ENCODE peak calls at places on chromosome 3, in six cellular contexts. S is PC-3, H is body of pancreas, P is uterus, T is heart left ventricle, C is hepatocyte. X is an unnamed sample. For H3K36me3, the result is how much of the 10 kb centered on the place peaks cover.

GRCh38 chr3:61945657-61946056 is 384.3 kb downstream of the PTPRG start:
- DNase-seq in P (no peak), H (no peak), T (no peak), S (no peak), C (no peak), X (no peak)

GRCh38 chr3:110526732-110527727 is 544.6 kb upstream of the NECTIN3 start:
- DNase-seq in H (no peak), C (peak), T (no peak), S (peak), P (no peak), X (no peak)

GRCh38 chr3:86175593-86175992 is 815.4 kb downstream of the VGLL3 start:
- DNase-seq in T (no peak), H (peak), C (peak), S (no peak), P (no peak), X (no peak)

GRCh38 chr3:55532806-55533205 is 45.7 kb upstream of the WNT5A start:
- DNase-seq in C (no peak), H (no peak), S (no peak), P (no peak), T (no peak), X (no peak)

GRCh38 chr3:126051741-126052140 is 32.2 kb downstream of the SLC41A3 start:
- DNase-seq in H (no peak), T (no peak), P (peak), S (no peak), C (no peak), X (no peak)

GRCh38 chr3:194322701-194323174 is 28.4 kb downstream of the CPN2 start:
- DNase-seq in T (no peak), S (peak), H (no peak), P (no peak), C (peak), X (no peak)

GRCh38 chr3:157122116-157122515 is 37.8 kb downstream of the CCNL1 start:
- DNase-seq in H (peak), T (no peak), C (peak), P (peak), S (peak), X (no peak)

GRCh38 chr3:99016452-99016851 is 115.0 kb upstream of the DCBLD2 start:
- DNase-seq in P (no peak), C (no peak), H (no peak), S (no peak), T (no peak), X (no peak)

GRCh38 chr3:121514496-121514895 is 31.3 kb downstream of the POLQ start:
- DNase-seq in T (no peak), S (no peak), H (no peak), C (no peak), P (no peak), X (no peak)

GRCh38 chr3:19749448-19750017 is 184.5 kb downstream of the EFHB start:
- DNase-seq in S (no peak), P (no peak), C (no peak), H (no peak), T (no peak), X (no peak)

GRCh38 chr3:183224581-183224980 is 28.5 kb upstream of the B3GNT5 start:
- DNase-seq in P (no peak), T (no peak), H (no peak), S (no peak), C (no peak), X (no peak)

GRCh38 chr3:185920168-185920567 is 17.6 kb downstream of the TRA2B start:
- DNase-seq in C (no peak), T (no peak), S (no peak), H (no peak), P (no peak), X (no peak)

GRCh38 chr3:73508330-73508954 is 116.3 kb downstream of the PDZRN3 start:
- DNase-seq in H (peak), S (peak), T (peak), C (peak), P (peak), X (peak)

GRCh38 chr3:16897254-16897926 is 12.6 kb downstream of the PLCL2 start:
- DNase-seq in H (no peak), P (no peak), T (no peak), C (peak), S (peak), X (no peak)

GRCh38 chr3:52456169-52456799 is 880 bp downstream of the NISCH start:
- DNase-seq in S (no peak), P (no peak), C (peak), H (no peak), T (no peak), X (peak)

GRCh38 chr3:69724722-69725435 is 14.4 kb upstream of the MITF start:
- DNase-seq in P (no peak), T (no peak), H (no peak), S (no peak), C (peak), X (no peak)

GRCh38 chr3:25291524-25291923 is 136.5 kb upstream of the RARB start:
- DNase-seq in P (no peak), S (no peak), H (no peak), C (peak), T (no peak), X (no peak)

GRCh38 chr3:165532851-165533250 is 304.4 kb downstream of the BCHE start:
- DNase-seq in C (no peak), S (no peak), H (no peak), T (no peak), P (no peak), X (no peak)

GRCh38 chr3:40800343-40800742 is 275.6 kb downstream of the ZNF621 start:
- DNase-seq in S (peak), T (peak), H (peak), P (peak), C (peak), X (peak)

GRCh38 chr3:59425371-59425770 is 375.5 kb upstream of the CFAP20DC start:
- DNase-seq in C (peak), T (no peak), S (peak), H (peak), P (peak), X (peak)

GRCh38 chr3:59191651-59192050 is 141.8 kb upstream of the CFAP20DC start:
- DNase-seq in S (no peak), C (no peak), T (no peak), P (no peak), H (no peak), X (no peak)

GRCh38 chr3:189406148-189406547 is 225.0 kb upstream of the TP63 start:
- DNase-seq in T (no peak), S (no peak), P (no peak), C (no peak), H (no peak), X (no peak)

GRCh38 chr3:47225310-47225906 is 57.2 kb downstream of the KIF9 start:
- DNase-seq in T (no peak), P (no peak), S (no peak), H (peak), C (no peak), X (no peak)

GRCh38 chr3:98986073-98986472 is 84.6 kb upstream of the DCBLD2 start:
- DNase-seq in P (no peak), S (peak), T (peak), H (no peak), C (peak), X (no peak)

GRCh38 chr3:119326976-119327375 is 32.8 kb downstream of the ARHGAP31 start:
- DNase-seq in C (no peak), P (no peak), H (no peak), S (no peak), T (no peak), X (no peak)

GRCh38 chr3:135513106-135514063 is 452.1 kb upstream of the PPP2R3A start:
- DNase-seq in C (peak), P (no peak), S (peak), H (no peak), T (no peak), X (no peak)

GRCh38 chr3:28699283-28699682 is 350.7 kb upstream of the AZI2 start:
- DNase-seq in H (peak), C (peak), S (peak), T (no peak), P (no peak), X (no peak)

GRCh38 chr3:46907271-46907670 is 29.8 kb downstream of the PTH1R start:
- DNase-seq in T (no peak), P (no peak), H (no peak), C (no peak), S (no peak), X (no peak)

GRCh38 chr3:150146891-150147761 is 176.4 kb upstream of the PFN2 start:
- DNase-seq in H (peak), T (no peak), P (no peak), S (peak), C (peak), X (peak)

GRCh38 chr3:138426211-138426610 is 8.2 kb upstream of the ESYT3 start:
- DNase-seq in C (no peak), T (no peak), H (no peak), P (no peak), S (peak), X (no peak)

GRCh38 chr3:114460459-114460858 is 166.6 kb downstream of the TIGIT start:
- DNase-seq in C (no peak), T (no peak), H (no peak), P (no peak), S (no peak), X (no peak)
- H3K27ac ChIP-seq in C (no peak), T (no peak), H (no peak), P (no peak), S (no peak), X (no peak)

DNA sequence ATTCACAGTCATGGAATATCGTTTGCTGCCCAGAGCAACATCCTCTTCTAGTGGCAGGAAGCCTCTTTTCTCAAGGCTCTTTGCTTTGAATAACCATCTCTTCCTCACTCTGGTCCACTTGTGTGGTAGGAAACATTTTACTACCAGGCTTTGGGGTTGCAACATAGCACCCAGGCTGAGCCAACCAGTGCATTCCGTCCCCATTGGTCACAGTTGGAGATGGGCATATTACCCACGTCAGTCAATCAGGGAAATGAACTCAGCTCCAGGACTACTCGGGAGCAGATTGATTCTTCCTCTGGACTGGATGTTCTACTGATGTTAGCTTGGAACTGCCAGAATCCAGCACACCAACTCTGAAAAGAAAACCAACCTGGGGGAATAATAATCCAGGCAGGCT is 4.2 kb upstream of the PEX5L start:
- DNase-seq in S (peak), P (no peak), C (no peak), H (no peak), T (no peak), X (no peak)
- TF ChIP-seq CTCF in S (no peak), P (no peak), C (no peak), H (no peak), T (no peak), X (no peak)

DNA sequence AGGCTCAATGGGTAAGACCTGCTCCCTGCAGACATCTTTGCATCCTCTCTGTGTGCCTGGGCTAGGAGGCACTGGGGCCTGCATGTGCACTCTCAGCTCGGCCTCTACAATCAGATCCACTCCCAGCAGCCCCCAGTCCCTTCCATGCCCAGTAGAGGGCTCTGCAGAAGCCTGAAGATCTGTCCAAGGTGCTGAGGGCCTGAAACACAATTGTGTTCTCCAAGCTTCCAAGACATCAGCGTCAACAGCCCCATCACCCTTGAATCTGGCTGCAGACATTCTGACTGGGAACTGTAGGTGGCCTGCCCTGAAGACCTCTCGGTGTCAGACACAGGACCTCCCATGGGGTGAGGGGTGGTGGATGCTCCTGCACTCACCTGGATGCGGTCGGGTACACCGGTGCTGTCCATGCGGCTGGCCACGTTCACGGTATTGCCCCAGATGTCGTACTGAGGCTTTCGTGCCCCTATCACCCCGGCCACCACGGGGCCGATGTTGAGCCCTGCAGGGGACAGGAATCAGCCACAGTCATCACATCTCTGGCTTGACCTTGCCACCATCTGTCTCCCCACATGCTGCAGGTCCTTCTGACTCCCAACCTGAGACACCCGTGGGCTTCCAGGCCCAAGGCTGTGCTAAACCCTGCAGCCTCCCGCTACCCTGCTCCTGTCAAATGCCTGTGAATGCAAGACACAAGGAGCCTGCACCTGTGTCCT is 84.7 kb downstream of the SEC22A start:
- DNase-seq in S (peak), C (peak), P (no peak), T (no peak), H (peak), X (peak)
- H3K36me3 ChIP-seq in S (under half), C (under half), P (under half), T (under half), H (under half), X (under half)

GRCh38 chr3:42507751-42508335 is 5.4 kb downstream of the VIPR1 start:
- DNase-seq in T (no peak), C (no peak), S (no peak), H (no peak), P (no peak), X (no peak)
- H3K27ac ChIP-seq in T (no peak), C (peak), S (no peak), H (no peak), P (no peak), X (no peak)

GRCh38 chr3:34283743-34284142 is 485.3 kb downstream of the PDCD6IP start:
- DNase-seq in P (no peak), H (no peak), C (peak), T (no peak), S (no peak), X (no peak)
- TF ChIP-seq CTCF in P (no peak), H (no peak), C (no peak), T (no peak), S (no peak), X (no peak)

GRCh38 chr3:15056676-15057404 is 8.3 kb downstream of the MRPS25 start:
- DNase-seq in T (no peak), P (no peak), S (no peak), C (no peak), H (no peak), X (no peak)
- H3K36me3 ChIP-seq in T (half or more), P (under half), S (half or more), C (under half), H (under half), X (under half)

X was measured in thyroid gland.